ENCODE peak calls at places on chromosomes 11 and 22, in five cellular contexts. One of them, this sample, is unnamed.

GRCh38 chr11:112271242-112271641 is 10.6 kb upstream of the PLET1 start:
- DNase-seq in AG08396: no peak
- DNase-seq in GM12891: no peak
- DNase-seq in activated CD4-positive, CD25-positive, alpha-beta regulatory T cell treated with anti-CD3 and anti-CD28 coated beads, Interleukin-2, amount 50 U/mL, for 72 hours: no peak
- DNase-seq in activated CD4-positive, alpha-beta T cell treated with anti-CD3 and anti-CD28 coated beads for 48 hours: no peak
- DNase-seq in this sample: no peak

GRCh38 chr11:11251394-11251970 is 101.6 kb downstream of the CSNK2A3 start:
- DNase-seq in AG08396: no peak
- DNase-seq in GM12891: no peak
- DNase-seq in activated CD4-positive, CD25-positive, alpha-beta regulatory T cell treated with anti-CD3 and anti-CD28 coated beads, Interleukin-2, amount 50 U/mL, for 72 hours: no peak
- DNase-seq in activated CD4-positive, alpha-beta T cell treated with anti-CD3 and anti-CD28 coated beads for 48 hours: no peak
- DNase-seq in this sample: no peak

GRCh38 chr22:31650391-31650790 is 11.6 kb downstream of the PISD start:
- DNase-seq in AG08396: no peak
- DNase-seq in GM12891: no peak
- DNase-seq in activated CD4-positive, CD25-positive, alpha-beta regulatory T cell treated with anti-CD3 and anti-CD28 coated beads, Interleukin-2, amount 50 U/mL, for 72 hours: no peak
- DNase-seq in activated CD4-positive, alpha-beta T cell treated with anti-CD3 and anti-CD28 coated beads for 48 hours: no peak
- DNase-seq in this sample: no peak

GRCh38 chr22:44205713-44206645 is 25.3 kb downstream of the PARVG start:
- DNase-seq in AG08396: no peak
- DNase-seq in GM12891: no peak
- DNase-seq in activated CD4-positive, CD25-positive, alpha-beta regulatory T cell treated with anti-CD3 and anti-CD28 coated beads, Interleukin-2, amount 50 U/mL, for 72 hours: peak; percentile 17
- DNase-seq in activated CD4-positive, alpha-beta T cell treated with anti-CD3 and anti-CD28 coated beads for 48 hours: no peak
- DNase-seq in this sample: peak; percentile 68

GRCh38 chr11:64165482-64165841 is 451 bp downstream of the MACROD1 start:
- DNase-seq in AG08396: no peak
- DNase-seq in GM12891: no peak
- DNase-seq in activated CD4-positive, CD25-positive, alpha-beta regulatory T cell treated with anti-CD3 and anti-CD28 coated beads, Interleukin-2, amount 50 U/mL, for 72 hours: no peak
- DNase-seq in activated CD4-positive, alpha-beta T cell treated with anti-CD3 and anti-CD28 coated beads for 48 hours: peak; percentile 37
- DNase-seq in this sample: no peak

GRCh38 chr11:135008001-135008405 is 596.0 kb upstream of the B3GAT1 start:
- DNase-seq in AG08396: no peak
- DNase-seq in GM12891: no peak
- DNase-seq in activated CD4-positive, CD25-positive, alpha-beta regulatory T cell treated with anti-CD3 and anti-CD28 coated beads, Interleukin-2, amount 50 U/mL, for 72 hours: no peak
- DNase-seq in activated CD4-positive, alpha-beta T cell treated with anti-CD3 and anti-CD28 coated beads for 48 hours: no peak
- DNase-seq in this sample: no peak

GRCh38 chr22:39292561-39293074 is 26.8 kb downstream of the RPL3 start:
- DNase-seq in AG08396: peak; percentile 93
- DNase-seq in GM12891: no peak
- DNase-seq in activated CD4-positive, CD25-positive, alpha-beta regulatory T cell treated with anti-CD3 and anti-CD28 coated beads, Interleukin-2, amount 50 U/mL, for 72 hours: no peak
- DNase-seq in activated CD4-positive, alpha-beta T cell treated with anti-CD3 and anti-CD28 coated beads for 48 hours: no peak
- DNase-seq in this sample: peak; percentile 98

GRCh38 chr22:47802446-47802845 is 1040.0 kb downstream of the TBC1D22A start:
- DNase-seq in AG08396: no peak
- DNase-seq in GM12891: no peak
- DNase-seq in activated CD4-positive, CD25-positive, alpha-beta regulatory T cell treated with anti-CD3 and anti-CD28 coated beads, Interleukin-2, amount 50 U/mL, for 72 hours: no peak
- DNase-seq in activated CD4-positive, alpha-beta T cell treated with anti-CD3 and anti-CD28 coated beads for 48 hours: no peak
- DNase-seq in this sample: no peak

GRCh38 chr22:35451602-35452001 is 51.7 kb downstream of the MCM5 start:
- DNase-seq in AG08396: no peak
- DNase-seq in GM12891: no peak
- DNase-seq in activated CD4-positive, CD25-positive, alpha-beta regulatory T cell treated with anti-CD3 and anti-CD28 coated beads, Interleukin-2, amount 50 U/mL, for 72 hours: no peak
- DNase-seq in activated CD4-positive, alpha-beta T cell treated with anti-CD3 and anti-CD28 coated beads for 48 hours: no peak
- DNase-seq in this sample: no peak

GRCh38 chr22:29336751-29337490 is 21.4 kb upstream of the RASL10A start:
- DNase-seq in AG08396: no peak
- DNase-seq in GM12891: no peak
- DNase-seq in activated CD4-positive, CD25-positive, alpha-beta regulatory T cell treated with anti-CD3 and anti-CD28 coated beads, Interleukin-2, amount 50 U/mL, for 72 hours: no peak
- DNase-seq in activated CD4-positive, alpha-beta T cell treated with anti-CD3 and anti-CD28 coated beads for 48 hours: no peak
- DNase-seq in this sample: no peak

GRCh38 chr11:103031834-103032233 is 60.1 kb downstream of the DCUN1D5 start:
- DNase-seq in AG08396: no peak
- DNase-seq in GM12891: no peak
- DNase-seq in activated CD4-positive, CD25-positive, alpha-beta regulatory T cell treated with anti-CD3 and anti-CD28 coated beads, Interleukin-2, amount 50 U/mL, for 72 hours: no peak
- DNase-seq in activated CD4-positive, alpha-beta T cell treated with anti-CD3 and anti-CD28 coated beads for 48 hours: no peak
- DNase-seq in this sample: no peak

GRCh38 chr11:26704249-26704648 is 17.6 kb downstream of the SLC5A12 start:
- DNase-seq in AG08396: no peak
- DNase-seq in GM12891: no peak
- DNase-seq in activated CD4-positive, CD25-positive, alpha-beta regulatory T cell treated with anti-CD3 and anti-CD28 coated beads, Interleukin-2, amount 50 U/mL, for 72 hours: no peak
- DNase-seq in activated CD4-positive, alpha-beta T cell treated with anti-CD3 and anti-CD28 coated beads for 48 hours: no peak
- DNase-seq in this sample: no peak

GRCh38 chr11:27391336-27392015 is 28.5 kb upstream of the CCDC34 start:
- DNase-seq in AG08396: no peak
- DNase-seq in GM12891: no peak
- DNase-seq in activated CD4-positive, CD25-positive, alpha-beta regulatory T cell treated with anti-CD3 and anti-CD28 coated beads, Interleukin-2, amount 50 U/mL, for 72 hours: no peak
- DNase-seq in activated CD4-positive, alpha-beta T cell treated with anti-CD3 and anti-CD28 coated beads for 48 hours: no peak
- DNase-seq in this sample: no peak

GRCh38 chr11:61838921-61839320 is 10.8 kb downstream of the FADS2 start:
- DNase-seq in AG08396: no peak
- DNase-seq in GM12891: no peak
- DNase-seq in activated CD4-positive, CD25-positive, alpha-beta regulatory T cell treated with anti-CD3 and anti-CD28 coated beads, Interleukin-2, amount 50 U/mL, for 72 hours: no peak
- DNase-seq in activated CD4-positive, alpha-beta T cell treated with anti-CD3 and anti-CD28 coated beads for 48 hours: no peak
- DNase-seq in this sample: peak; percentile 56

GRCh38 chr11:69144719-69145365 is 10.9 kb upstream of the SMIM38 start:
- DNase-seq in AG08396: peak; percentile 14
- DNase-seq in GM12891: no peak
- DNase-seq in activated CD4-positive, CD25-positive, alpha-beta regulatory T cell treated with anti-CD3 and anti-CD28 coated beads, Interleukin-2, amount 50 U/mL, for 72 hours: no peak
- DNase-seq in activated CD4-positive, alpha-beta T cell treated with anti-CD3 and anti-CD28 coated beads for 48 hours: peak; percentile 70
- DNase-seq in this sample: no peak

GRCh38 chr11:16771350-16772140 is 33.1 kb downstream of the C11orf58 start:
- DNase-seq in AG08396: no peak
- DNase-seq in GM12891: no peak
- DNase-seq in activated CD4-positive, CD25-positive, alpha-beta regulatory T cell treated with anti-CD3 and anti-CD28 coated beads, Interleukin-2, amount 50 U/mL, for 72 hours: no peak
- DNase-seq in activated CD4-positive, alpha-beta T cell treated with anti-CD3 and anti-CD28 coated beads for 48 hours: no peak
- DNase-seq in this sample: peak; percentile 54

GRCh38 chr22:37731804-37732471 is 35.1 kb downstream of the TRIOBP start:
- DNase-seq in AG08396: no peak
- DNase-seq in GM12891: no peak
- DNase-seq in activated CD4-positive, CD25-positive, alpha-beta regulatory T cell treated with anti-CD3 and anti-CD28 coated beads, Interleukin-2, amount 50 U/mL, for 72 hours: no peak
- DNase-seq in activated CD4-positive, alpha-beta T cell treated with anti-CD3 and anti-CD28 coated beads for 48 hours: no peak
- DNase-seq in this sample: no peak

GRCh38 chr11:1162498-1163311 is 5.0 kb downstream of the MUC5AC start:
- DNase-seq in AG08396: peak; percentile 16
- DNase-seq in GM12891: no peak
- DNase-seq in activated CD4-positive, CD25-positive, alpha-beta regulatory T cell treated with anti-CD3 and anti-CD28 coated beads, Interleukin-2, amount 50 U/mL, for 72 hours: peak; percentile 27
- DNase-seq in activated CD4-positive, alpha-beta T cell treated with anti-CD3 and anti-CD28 coated beads for 48 hours: no peak
- DNase-seq in this sample: peak; percentile 73

GRCh38 chr11:66337103-66337899 is 1.1 kb upstream of the RIN1 start:
- DNase-seq in AG08396: no peak
- DNase-seq in GM12891: no peak
- DNase-seq in activated CD4-positive, CD25-positive, alpha-beta regulatory T cell treated with anti-CD3 and anti-CD28 coated beads, Interleukin-2, amount 50 U/mL, for 72 hours: no peak
- DNase-seq in activated CD4-positive, alpha-beta T cell treated with anti-CD3 and anti-CD28 coated beads for 48 hours: no peak
- DNase-seq in this sample: peak; percentile 72

GRCh38 chr11:34916810-34917780 is 677 bp downstream of the PDHX start:
- DNase-seq in AG08396: peak; percentile 17
- DNase-seq in GM12891: no peak
- DNase-seq in activated CD4-positive, CD25-positive, alpha-beta regulatory T cell treated with anti-CD3 and anti-CD28 coated beads, Interleukin-2, amount 50 U/mL, for 72 hours: peak; percentile 32
- DNase-seq in activated CD4-positive, alpha-beta T cell treated with anti-CD3 and anti-CD28 coated beads for 48 hours: no peak
- DNase-seq in this sample: no peak

GRCh38 chr11:121350314-121351046 is 57.9 kb downstream of the SC5D start:
- DNase-seq in AG08396: no peak
- DNase-seq in GM12891: no peak
- DNase-seq in activated CD4-positive, CD25-positive, alpha-beta regulatory T cell treated with anti-CD3 and anti-CD28 coated beads, Interleukin-2, amount 50 U/mL, for 72 hours: no peak
- DNase-seq in activated CD4-positive, alpha-beta T cell treated with anti-CD3 and anti-CD28 coated beads for 48 hours: no peak
- DNase-seq in this sample: no peak